ENCODE peak calls at places on chromosomes 13 and 19, in ten cellular contexts. Z, F, B, Y, A, E, N, X, T and I are unnamed samples.

GRCh38 chr13:106151056-106151699 is 384.3 kb downstream of the EFNB2 start:
- DNase-seq in Z (peak; percentile 100), F (no peak), B (peak; percentile 35), Y (peak; percentile 59), A (no peak), E (no peak), N (peak; percentile 41), X (no peak), T (no peak), I (no peak)

GRCh38 chr19:30376272-30376671 is 4.1 kb downstream of the ZNF536 start:
- DNase-seq in Z (no peak), F (no peak), B (no peak), Y (no peak), A (no peak), E (no peak), N (no peak), X (no peak), T (no peak), I (no peak)

GRCh38 chr19:55597493-55597892 is 1.8 kb downstream of the FIZ1 start:
- DNase-seq in Z (no peak), F (no peak), B (no peak), Y (no peak), A (no peak), E (no peak), N (no peak), X (peak; percentile 81), T (no peak), I (no peak)

GRCh38 chr13:37277435-37278144 is 172.1 kb upstream of the CSNK1A1L start:
- DNase-seq in Z (peak; percentile 80), F (no peak), B (no peak), Y (peak; percentile 7), A (no peak), E (no peak), N (no peak), X (no peak), T (no peak), I (no peak)

GRCh38 chr13:110163020-110163658 is 143.8 kb downstream of the COL4A1 start:
- DNase-seq in Z (no peak), F (no peak), B (no peak), Y (no peak), A (no peak), E (no peak), N (no peak), X (no peak), T (no peak), I (no peak)

GRCh38 chr13:97880298-97880675 is 73.2 kb upstream of the IPO5 start:
- DNase-seq in Z (no peak), F (no peak), B (no peak), Y (no peak), A (no peak), E (no peak), N (no peak), X (no peak), T (no peak), I (no peak)

GRCh38 chr19:18058208-18059009 is 28.3 kb downstream of the IL12RB1 start:
- DNase-seq in Z (peak; percentile 59), F (peak; percentile 50), B (no peak), Y (no peak), A (peak; percentile 82), E (peak; percentile 85), N (peak; percentile 83), X (peak; percentile 92), T (peak; percentile 72), I (peak; percentile 75)

GRCh38 chr13:111034811-111035210 is 80.3 kb upstream of the ARHGEF7 start:
- DNase-seq in Z (peak; percentile 27), F (no peak), B (no peak), Y (peak; percentile 23), A (no peak), E (no peak), N (no peak), X (no peak), T (no peak), I (no peak)

GRCh38 chr19:40599331-40600085 is 1.7 kb upstream of the LTBP4 start:
- DNase-seq in Z (no peak), F (no peak), B (no peak), Y (no peak), A (no peak), E (no peak), N (no peak), X (peak; percentile 77), T (no peak), I (no peak)

GRCh38 chr13:29081036-29081435 is 260.9 kb downstream of the MTUS2 start:
- DNase-seq in Z (no peak), F (no peak), B (no peak), Y (no peak), A (no peak), E (no peak), N (no peak), X (no peak), T (no peak), I (no peak)

GRCh38 chr19:48043675-48044258 is at the start of gene CABP5:
- DNase-seq in Z (no peak), F (no peak), B (no peak), Y (no peak), A (no peak), E (no peak), N (no peak), X (peak; percentile 65), T (no peak), I (no peak)

GRCh38 chr19:49875801-49876421 is 1.2 kb downstream of the AKT1S1 start:
- DNase-seq in Z (no peak), F (no peak), B (no peak), Y (no peak), A (no peak), E (peak; percentile 56), N (peak; percentile 81), X (peak; percentile 92), T (peak; percentile 66), I (no peak)

GRCh38 chr19:49854861-49855263 is 3.9 kb downstream of the PTOV1 start:
- DNase-seq in Z (no peak), F (no peak), B (no peak), Y (no peak), A (no peak), E (no peak), N (peak; percentile 34), X (no peak), T (peak; percentile 39), I (no peak)

GRCh38 chr19:18879579-18880373 is 16.2 kb downstream of the CERS1 start:
- DNase-seq in Z (no peak), F (no peak), B (no peak), Y (no peak), A (no peak), E (no peak), N (peak; percentile 87), X (peak; percentile 72), T (no peak), I (no peak)

GRCh38 chr19:53057904-53058579 is 13.5 kb downstream of the ERVV-2 start:
- DNase-seq in Z (no peak), F (no peak), B (no peak), Y (no peak), A (no peak), E (peak; percentile 31), N (no peak), X (peak; percentile 81), T (no peak), I (no peak)

GRCh38 chr13:27979765-27980279 is 8.7 kb downstream of the URAD start:
- DNase-seq in Z (no peak), F (no peak), B (no peak), Y (no peak), A (no peak), E (no peak), N (no peak), X (no peak), T (no peak), I (no peak)

DNA sequence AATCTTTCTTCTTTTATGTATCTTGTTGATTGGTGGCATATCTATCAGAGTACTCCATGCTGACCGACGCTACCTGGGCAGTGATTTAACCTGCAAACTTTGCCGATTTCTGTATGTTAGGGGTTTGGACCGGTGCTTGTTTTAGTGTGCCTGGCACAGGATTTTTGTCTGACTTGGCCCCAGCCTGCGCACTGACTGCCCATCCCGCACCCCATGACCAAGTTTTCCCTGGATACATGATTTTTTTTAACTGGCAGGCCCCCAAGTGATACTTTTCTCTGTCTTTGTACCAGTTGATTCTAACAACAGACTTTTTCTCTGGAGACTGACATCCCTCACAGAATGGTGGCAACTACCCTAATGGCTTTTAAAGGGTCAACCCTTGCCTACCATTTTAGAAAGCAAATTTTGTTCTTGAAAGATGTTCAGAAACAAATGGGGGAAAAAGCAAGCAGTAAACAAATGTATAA is 69.0 kb upstream of the C1QTNF9B start:
- DNase-seq in Z (no peak), F (no peak), B (no peak), Y (no peak), A (no peak), E (no peak), N (no peak), X (no peak), T (no peak), I (no peak)
- TF ChIP-seq CTCF in Z (no peak), F (no peak), B (no peak), Y (no peak), A (no peak), E (no peak), N (no peak), X (no peak), T (no peak), I (no peak)

DNA sequence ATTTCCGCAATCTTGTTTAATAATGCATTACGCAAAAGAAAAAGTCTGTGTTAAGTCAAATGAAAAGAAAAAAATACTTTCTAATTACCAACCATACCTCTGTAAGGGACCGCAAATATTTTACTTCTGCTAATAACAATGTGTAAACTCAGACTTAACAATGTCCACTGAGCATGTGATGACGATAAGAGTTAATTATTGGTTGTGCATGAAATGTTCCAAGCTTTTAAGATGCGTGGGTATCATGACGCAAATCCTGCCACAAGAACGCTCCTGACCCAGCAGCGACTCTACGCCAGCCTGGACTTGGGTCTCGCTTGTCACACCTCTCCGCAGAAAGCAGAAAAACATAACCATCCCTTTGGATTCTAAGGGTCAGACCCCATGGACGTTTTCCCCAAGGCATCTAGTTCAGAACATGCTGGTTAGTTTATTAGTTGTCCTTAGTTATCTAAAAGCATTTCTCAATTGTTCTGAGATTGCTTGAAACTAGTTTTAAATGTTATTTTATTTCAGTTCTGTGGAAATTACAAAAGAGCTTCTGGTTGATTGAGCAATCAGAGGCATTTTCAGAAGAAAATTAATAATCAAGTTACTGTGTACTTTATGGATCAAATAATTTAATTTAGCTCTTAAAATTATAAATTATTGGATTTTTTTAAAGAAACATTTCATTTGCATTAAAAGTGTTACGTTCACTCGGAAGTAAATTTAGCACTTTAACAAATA is 779.9 kb upstream of the ARGLU1 start:
- DNase-seq in Z (no peak), F (no peak), B (no peak), Y (no peak), A (no peak), E (no peak), N (no peak), X (no peak), T (no peak), I (no peak)
- TF ChIP-seq CTCF in Z (no peak), F (no peak), B (no peak), Y (no peak), A (no peak), E (no peak), N (no peak), X (no peak), T (no peak), I (no peak)

GRCh38 chr13:25725104-25725503 is 326.7 kb downstream of the SHISA2 start:
- DNase-seq in Z (no peak), F (no peak), B (no peak), Y (no peak), A (no peak), E (no peak), N (no peak), X (no peak), T (no peak), I (no peak)
- TF ChIP-seq CTCF in Z (no peak), F (no peak), B (no peak), Y (no peak), A (no peak), E (no peak), N (no peak), X (no peak), T (no peak), I (no peak)

GRCh38 chr13:21022694-21023325 is 38.6 kb downstream of the LATS2 start:
- DNase-seq in Z (no peak), F (no peak), B (no peak), Y (no peak), A (peak; percentile 13), E (no peak), N (no peak), X (no peak), T (peak; percentile 21), I (no peak)
- TF ChIP-seq CTCF in Z (no peak), F (no peak), B (no peak), Y (no peak), A (no peak), E (no peak), N (no peak), X (no peak), T (no peak), I (no peak)